ENCODE peak calls at places on chromosomes 5 and 9, in six cellular contexts. B is HepG2; K is effector memory CD4-positive, alpha-beta T cell; R is prostate gland; L is tibial artery; O is right lobe of liver. A is an unnamed sample.

GRCh38 chr5:174798411-174798930 is 74.1 kb downstream of the MSX2 start:
- DNase-seq in B (no peak), K (no peak), R (no peak), L (no peak), O (no peak), A (no peak)

GRCh38 chr9:109857337-109857736 is 77.3 kb downstream of the PALM2AKAP2 start:
- DNase-seq in B (no peak), K (no peak), R (no peak), L (no peak), O (no peak), A (no peak)

GRCh38 chr5:76782444-76782843 is 36.4 kb upstream of the F2RL1 start:
- DNase-seq in B (no peak), K (no peak), R (no peak), L (no peak), O (no peak), A (no peak)

GRCh38 chr5:175778951-175779475 is 92.4 kb upstream of the CPLX2 start:
- DNase-seq in B (peak; percentile 29), K (no peak), R (peak; percentile 40), L (no peak), O (peak; percentile 83), A (no peak)

GRCh38 chr5:138465288-138466057 is at the start of gene EGR1:
- DNase-seq in B (peak; percentile 88), K (peak; percentile 96), R (peak; percentile 96), L (peak; percentile 96), O (peak; percentile 96), A (peak; percentile 96)

GRCh38 chr5:132782101-132782500 is 5.1 kb upstream of the SEPTIN8 start:
- DNase-seq in B (no peak), K (no peak), R (no peak), L (peak; percentile 52), O (no peak), A (no peak)

GRCh38 chr9:13139641-13140171 is 139.8 kb downstream of the MPDZ start:
- DNase-seq in B (peak; percentile 3), K (no peak), R (no peak), L (no peak), O (no peak), A (no peak)

GRCh38 chr9:7844283-7844682 is 44.7 kb upstream of the DMAC1 start:
- DNase-seq in B (peak; percentile 4), K (no peak), R (no peak), L (no peak), O (no peak), A (peak; percentile 13)

GRCh38 chr9:132350861-132351315 is 3.9 kb downstream of the SETX start:
- DNase-seq in B (no peak), K (peak; percentile 25), R (no peak), L (no peak), O (no peak), A (no peak)

GRCh38 chr5:104652271-104652861 is 1089.8 kb upstream of the NUDT12 start:
- DNase-seq in B (no peak), K (no peak), R (no peak), L (no peak), O (no peak), A (no peak)

DNA sequence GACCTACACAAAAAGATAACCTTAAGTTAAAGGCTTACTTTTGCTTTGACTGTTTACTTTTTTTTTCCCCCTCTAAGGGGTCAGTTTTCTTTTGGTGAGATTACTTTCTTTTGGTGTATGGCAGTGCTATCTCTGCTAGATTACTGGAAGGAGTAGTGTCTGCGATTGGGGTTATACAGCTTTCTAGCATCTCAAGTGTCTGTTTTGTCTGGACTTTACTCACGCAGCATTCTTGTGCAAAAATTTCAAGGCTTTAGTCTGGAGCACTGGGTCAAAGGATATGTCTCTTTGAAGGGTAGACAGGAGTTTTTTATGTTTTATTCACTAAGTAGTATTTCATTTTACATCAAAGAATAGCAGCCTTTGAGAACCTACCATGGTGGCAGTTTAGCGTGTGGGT is 52.6 kb downstream of the NDUFS4 start:
- DNase-seq in B (no peak), K (no peak), R (no peak), L (no peak), O (no peak), A (no peak)
- H3K4me1 ChIP-seq in B (no peaks in the 10 kb centered on the region), K (no peaks in the 10 kb centered on the region), R (no peaks in the 10 kb centered on the region), L (no peaks in the 10 kb centered on the region), O (no peaks in the 10 kb centered on the region), A (no peaks in the 10 kb centered on the region)

GRCh38 chr9:14279671-14280070 is 34.3 kb downstream of the NFIB start:
- DNase-seq in B (no peak), K (no peak), R (no peak), L (no peak), O (no peak), A (no peak)

GRCh38 chr9:14278291-14278721 is 35.6 kb downstream of the NFIB start:
- DNase-seq in B (peak; percentile 5), K (no peak), R (no peak), L (no peak), O (no peak), A (no peak)

GRCh38 chr9:14277761-14278160 is 36.2 kb downstream of the NFIB start:
- DNase-seq in B (no peak), K (no peak), R (no peak), L (no peak), O (no peak), A (no peak)

GRCh38 chr9:14275331-14275730 is 38.6 kb downstream of the NFIB start:
- DNase-seq in B (no peak), K (no peak), R (no peak), L (no peak), O (no peak), A (no peak)

DNA sequence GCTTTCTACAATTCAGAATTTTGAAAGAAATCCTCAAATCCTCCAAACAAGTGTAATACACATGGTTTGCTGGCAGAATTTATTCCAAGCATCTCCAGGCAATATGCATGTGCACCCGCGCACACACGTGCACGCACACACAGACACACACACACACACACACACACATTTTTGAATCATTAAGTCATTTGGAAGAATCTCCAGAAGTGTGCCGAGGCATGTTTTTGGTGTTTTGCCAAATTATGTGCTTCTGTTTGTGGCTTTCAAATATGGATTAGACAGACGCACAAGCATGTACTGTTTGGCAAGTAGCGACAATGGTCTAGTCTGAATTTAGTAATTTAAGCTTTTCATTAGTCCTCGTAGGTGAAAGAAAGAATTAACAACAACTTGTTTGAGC is 36.7 kb downstream of the NFIB start:
- DNase-seq in B (no peak), K (no peak), R (peak; percentile 23), L (no peak), O (no peak), A (no peak)
- H3K4me1 ChIP-seq in B (peaks cover 17% of the 10 kb centered on the region), K (no peaks in the 10 kb centered on the region), R (no peaks in the 10 kb centered on the region), L (no peaks in the 10 kb centered on the region), O (peaks cover 25% of the 10 kb centered on the region), A (no peaks in the 10 kb centered on the region)

DNA sequence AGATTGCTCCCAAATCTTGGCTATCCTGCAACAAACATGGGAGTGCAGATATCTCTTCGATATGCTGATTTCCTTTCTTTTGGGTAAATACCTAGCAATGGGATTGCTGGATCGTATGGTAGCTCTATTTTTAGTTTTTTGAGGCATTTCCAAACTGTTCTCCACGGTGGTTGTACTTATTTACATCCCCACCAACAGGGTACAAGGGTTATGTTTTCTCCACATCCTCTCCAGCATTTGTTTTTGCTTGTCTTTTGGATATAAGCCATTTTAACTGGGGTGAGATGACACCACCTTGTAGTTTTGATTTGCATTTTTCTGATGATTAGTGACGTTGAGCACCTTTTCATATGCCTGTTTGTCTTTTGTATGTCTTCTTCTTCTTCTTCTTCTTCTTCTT is 20.3 kb downstream of the CTSL start:
- DNase-seq in B (no peak), K (no peak), R (no peak), L (no peak), O (no peak), A (no peak)
- H3K4me1 ChIP-seq in B (peaks cover 1% of the 10 kb centered on the region), K (no peaks in the 10 kb centered on the region), R (no peaks in the 10 kb centered on the region), L (no peaks in the 10 kb centered on the region), O (peaks cover 11% of the 10 kb centered on the region), A (no peaks in the 10 kb centered on the region)

DNA sequence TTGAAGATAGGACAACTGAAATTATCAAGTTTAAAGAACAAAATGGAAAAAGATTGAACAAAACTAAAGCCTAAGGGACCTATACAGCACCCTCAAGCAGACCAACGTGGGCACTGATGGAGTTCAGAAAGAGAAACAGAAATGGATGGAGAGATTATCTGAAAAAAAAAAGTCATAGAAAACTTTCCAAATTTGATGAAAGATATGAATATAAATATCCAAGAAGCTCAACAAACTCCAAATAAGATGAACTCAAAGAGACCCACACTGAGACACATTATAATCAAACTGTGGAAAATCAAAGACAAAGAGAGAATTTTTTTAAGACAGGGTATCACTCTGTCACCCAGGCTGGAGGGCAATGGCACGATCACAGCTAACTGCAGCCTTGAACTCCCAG is 128.6 kb upstream of the PUM3 start:
- DNase-seq in B (no peak), K (no peak), R (no peak), L (no peak), O (no peak), A (no peak)
- H3K4me1 ChIP-seq in B (no peaks in the 10 kb centered on the region), K (no peaks in the 10 kb centered on the region), R (no peaks in the 10 kb centered on the region), L (no peaks in the 10 kb centered on the region), O (no peaks in the 10 kb centered on the region), A (no peaks in the 10 kb centered on the region)